ENCODE peak calls at places on chromosomes 12 and 14, in seven cellular contexts. A, W, I, M, L, V and N are unnamed samples.

GRCh38 chr14:52369305-52369781 is 55.2 kb downstream of the PTGER2 start:
- DNase-seq in I (peak), A (no peak), M (no peak), V (peak), L (no peak), W (no peak), N (peak)

GRCh38 chr14:76647699-76648298 is 113.5 kb upstream of the VASH1 start:
- DNase-seq in M (peak), I (peak), W (peak), L (peak), V (peak), A (no peak), N (peak)

GRCh38 chr12:122024132-122024785 is 2.6 kb downstream of the BCL7A start:
- DNase-seq in M (no peak), I (no peak), A (no peak), L (peak), V (no peak), W (no peak), N (no peak)

GRCh38 chr12:46480282-46480681 is 107.7 kb upstream of the SLC38A2 start:
- DNase-seq in M (no peak), W (no peak), V (no peak), A (no peak), L (no peak), I (no peak), N (no peak)

GRCh38 chr12:124496584-124496983 is 70.8 kb downstream of the NCOR2 start:
- DNase-seq in I (no peak), M (no peak), V (no peak), L (peak), A (no peak), W (peak), N (peak)

GRCh38 chr12:43847427-43847826 is 11.5 kb downstream of the TMEM117 start:
- DNase-seq in A (no peak), I (peak), W (no peak), L (no peak), V (no peak), M (no peak), N (no peak)

GRCh38 chr14:99968931-99969330 is 96.3 kb upstream of the EVL start:
- DNase-seq in M (no peak), A (no peak), V (no peak), I (peak), W (no peak), L (no peak), N (no peak)

GRCh38 chr14:68527329-68527851 is 265.5 kb downstream of the ZFP36L1 start:
- DNase-seq in L (no peak), M (peak), A (no peak), I (no peak), W (no peak), V (no peak), N (no peak)

GRCh38 chr12:131795688-131796410 is 32.3 kb upstream of the MMP17 start:
- DNase-seq in I (no peak), M (no peak), L (no peak), A (no peak), V (no peak), W (no peak), N (no peak)

GRCh38 chr12:88578821-88579518 is 1.3 kb downstream of the KITLG start:
- DNase-seq in L (no peak), M (peak), I (no peak), W (peak), V (no peak), A (no peak), N (peak)

GRCh38 chr12:88577537-88577936 is 2.7 kb downstream of the KITLG start:
- DNase-seq in V (no peak), I (no peak), A (no peak), L (no peak), M (no peak), W (no peak), N (no peak)

GRCh38 chr12:88579572-88579940 is 715 bp downstream of the KITLG start:
- DNase-seq in M (peak), W (peak), I (no peak), L (no peak), A (no peak), V (no peak), N (no peak)

GRCh38 chr12:88578274-88578673 is 2.0 kb downstream of the KITLG start:
- DNase-seq in L (no peak), I (no peak), M (peak), V (no peak), W (no peak), A (no peak), N (no peak)

DNA sequence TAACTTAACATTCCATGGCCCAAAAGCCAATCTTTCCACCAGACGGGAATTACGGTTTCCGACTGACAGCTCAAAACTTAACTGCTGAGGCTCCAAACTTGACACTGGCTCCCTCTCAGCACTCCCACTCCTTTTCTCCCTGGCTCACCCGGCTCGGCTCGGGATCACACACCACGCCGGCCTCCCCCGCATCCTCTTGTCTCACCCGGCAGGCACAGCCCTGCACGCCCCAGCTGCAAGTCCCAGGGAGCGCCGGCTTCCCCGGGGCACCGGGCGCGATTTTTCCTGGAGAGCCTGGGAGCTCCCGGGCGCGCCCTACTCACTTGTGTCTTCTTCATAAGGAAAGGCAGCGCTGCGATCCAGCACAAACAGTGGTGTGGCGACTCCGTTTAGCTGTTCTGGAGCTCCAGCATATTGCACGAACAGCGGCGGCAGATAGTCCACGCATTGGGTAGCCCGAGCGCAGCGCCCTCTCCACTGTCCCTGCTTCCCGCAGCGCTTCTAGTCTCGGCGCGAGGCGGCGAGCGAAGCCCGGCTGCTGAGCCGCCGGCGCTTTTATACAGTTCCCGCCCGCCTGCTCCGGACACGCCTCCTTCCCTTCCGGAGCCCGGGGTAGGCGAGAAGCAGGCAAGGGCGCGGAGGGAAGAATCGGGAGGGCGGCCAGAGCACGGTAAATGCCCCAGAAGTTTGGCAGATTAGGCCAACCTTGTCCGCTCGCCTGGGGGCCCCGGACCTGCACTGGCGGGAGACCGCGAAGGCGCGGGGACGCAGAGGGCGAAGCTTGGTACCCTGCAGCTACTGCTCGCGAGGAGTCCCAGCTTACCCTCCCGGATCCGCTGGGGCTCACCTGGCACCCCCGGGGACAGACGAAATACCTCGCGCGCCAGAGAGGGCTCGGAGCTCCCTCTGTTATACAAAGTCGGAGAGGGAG is at the start of gene KITLG:
- DNase-seq in A (peak), M (peak), I (peak), L (no peak), W (peak), V (no peak), N (peak)
- TF ChIP-seq CTCF in A (no peak), M (no peak), I (peak), L (no peak), W (no peak), V (peak), N (peak)

DNA sequence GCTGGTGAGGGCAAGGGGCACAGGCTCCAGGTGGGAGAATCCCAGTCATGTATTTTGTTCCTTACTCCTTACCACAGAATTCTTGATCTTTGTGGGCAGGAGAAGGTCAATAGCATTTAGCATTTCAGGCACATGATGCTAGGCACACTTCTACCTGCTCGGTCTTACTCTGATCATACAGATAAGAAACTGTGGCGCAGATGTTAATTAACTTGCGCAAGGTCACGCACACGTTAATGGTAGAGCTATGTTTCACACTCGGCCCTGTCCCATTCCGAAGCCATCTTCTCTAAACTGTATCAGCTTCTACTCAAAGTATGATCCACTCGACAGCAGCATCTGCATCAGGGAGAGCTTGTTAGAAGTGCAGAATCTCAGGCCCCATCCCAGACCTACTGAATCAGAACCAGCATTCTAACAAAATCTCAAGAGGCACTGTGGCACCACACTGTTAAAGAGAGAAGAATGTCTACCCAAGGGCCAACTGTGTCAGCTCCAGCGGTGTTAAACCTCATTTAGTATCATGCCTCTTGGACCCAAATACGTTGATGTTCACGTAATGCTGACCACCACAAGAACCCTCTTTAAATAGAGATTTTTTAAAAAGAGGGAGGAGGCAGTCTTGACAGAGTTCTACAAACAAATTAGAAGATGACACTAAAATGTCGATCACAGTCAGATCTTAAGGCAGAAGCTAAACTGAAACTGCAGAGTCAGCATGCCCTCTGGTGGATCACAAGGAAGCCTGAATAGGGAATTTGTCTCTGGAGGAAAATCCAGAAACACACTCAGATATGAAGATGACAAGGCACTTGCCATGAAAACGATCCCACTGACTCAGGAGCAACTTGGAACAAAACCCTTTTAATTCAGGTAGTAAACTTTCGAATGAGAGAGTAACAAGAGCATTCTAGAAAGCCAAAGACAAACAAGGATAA is 7.3 kb downstream of the STXBP6 start:
- DNase-seq in W (no peak), I (peak), M (peak), L (no peak), V (peak), A (no peak), N (peak)
- TF ChIP-seq CTCF in W (no peak), I (peak), M (peak), L (peak), V (peak), A (no peak), N (peak)

GRCh38 chr14:103230021-103230420 is 104.0 kb upstream of the EIF5 start:
- DNase-seq in W (peak), M (no peak), V (no peak), I (no peak), A (no peak), L (no peak), N (no peak)
- TF ChIP-seq CTCF in W (no peak), M (no peak), V (no peak), I (no peak), A (no peak), L (no peak), N (no peak)

GRCh38 chr14:24309538-24310386 is at the start of gene LTB4R2:
- DNase-seq in A (no peak), M (no peak), W (no peak), I (no peak), V (no peak), L (no peak), N (no peak)
- TF ChIP-seq CTCF in A (no peak), M (no peak), W (no peak), I (no peak), V (no peak), L (no peak), N (no peak)

GRCh38 chr12:79174656-79175055 is 310.1 kb downstream of the SYT1 start:
- DNase-seq in I (peak), V (peak), A (no peak), M (no peak), W (no peak), L (peak), N (peak)
- TF ChIP-seq CTCF in I (peak), V (peak), A (no peak), M (no peak), W (peak), L (peak), N (peak)

GRCh38 chr14:49586673-49587460 is 687 bp upstream of the RPS29 start:
- DNase-seq in W (peak), I (peak), V (peak), L (peak), A (no peak), M (peak), N (peak)
- TF ChIP-seq CTCF in W (peak), I (peak), V (peak), L (peak), A (peak), M (peak), N (peak)

GRCh38 chr12:40031965-40032364 is 73.9 kb downstream of the SLC2A13 start:
- DNase-seq in V (no peak), L (no peak), W (no peak), M (peak), I (no peak), A (no peak), N (no peak)
- TF ChIP-seq CTCF in V (no peak), L (peak), W (no peak), M (peak), I (no peak), A (no peak), N (no peak)